ENCODE peak calls at places on chromosomes 6 and 20, in five cellular contexts. G is IMR-90, V is PC-3, Y is pancreas, O is astrocyte. N is an unnamed sample.

GRCh38 chr6:99813565-99813964 is 180.5 kb downstream of the MCHR2 start:
- DNase-seq in G (no peak), V (no peak), Y (no peak), O (no peak), N (no peak)

GRCh38 chr6:143843689-143844405 is 709 bp downstream of the LTV1 start:
- DNase-seq in G (peak; percentile 11), V (no peak), Y (no peak), O (no peak), N (peak; percentile 36)

GRCh38 chr6:3190056-3190455 is 32.7 kb upstream of the TUBB2A start:
- DNase-seq in G (no peak), V (no peak), Y (no peak), O (no peak), N (no peak)

GRCh38 chr20:54345301-54345724 is 130.1 kb upstream of the DOK5 start:
- DNase-seq in G (peak; percentile 87), V (peak; percentile 84), Y (no peak), O (peak; percentile 88), N (no peak)

GRCh38 chr20:56244259-56244658 is 4.3 kb upstream of the MC3R start:
- DNase-seq in G (no peak), V (no peak), Y (no peak), O (no peak), N (no peak)

GRCh38 chr6:157893238-157893637 is 70.2 kb downstream of the SNX9 start:
- DNase-seq in G (no peak), V (no peak), Y (no peak), O (no peak), N (no peak)

GRCh38 chr6:25415701-25416100 is 136.5 kb downstream of the CARMIL1 start:
- DNase-seq in G (no peak), V (no peak), Y (no peak), O (no peak), N (no peak)

GRCh38 chr6:81003894-81004293 is 748.6 kb downstream of the TENT5A start:
- DNase-seq in G (no peak), V (no peak), Y (no peak), O (no peak), N (no peak)

GRCh38 chr20:15446373-15446772 is 1109.0 kb upstream of the FLRT3 start:
- DNase-seq in G (no peak), V (peak; percentile 22), Y (peak; percentile 67), O (no peak), N (no peak)

GRCh38 chr20:38831995-38832620 is 26.6 kb downstream of the PPP1R16B start:
- DNase-seq in G (no peak), V (no peak), Y (no peak), O (no peak), N (no peak)

GRCh38 chr20:63625771-63626423 is 1.0 kb downstream of the GMEB2 start:
- DNase-seq in G (peak; percentile 17), V (peak; percentile 12), Y (peak; percentile 63), O (peak; percentile 36), N (peak; percentile 58)

GRCh38 chr6:2388554-2389324 is 143.3 kb upstream of the GMDS start:
- DNase-seq in G (no peak), V (no peak), Y (no peak), O (no peak), N (no peak)

GRCh38 chr20:32152421-32153155 is 43.1 kb downstream of the TM9SF4 start:
- DNase-seq in G (no peak), V (no peak), Y (no peak), O (no peak), N (no peak)

GRCh38 chr6:56891754-56892153 is 63.2 kb upstream of the BEND6 start:
- DNase-seq in G (peak; percentile 52), V (peak; percentile 30), Y (no peak), O (no peak), N (no peak)

GRCh38 chr6:42423244-42423643 is 28.5 kb downstream of the TRERF1 start:
- DNase-seq in G (no peak), V (no peak), Y (no peak), O (no peak), N (no peak)

GRCh38 chr6:170132561-170132991 is 158.3 kb downstream of the DLL1 start:
- DNase-seq in G (no peak), V (no peak), Y (no peak), O (no peak), N (no peak)
- H3K4me1 ChIP-seq in G (no peaks in the 10 kb centered on the region), V (no peaks in the 10 kb centered on the region), Y (no peaks in the 10 kb centered on the region), O (peaks cover 4% of the 10 kb centered on the region), N (peaks cover 7% of the 10 kb centered on the region)

GRCh38 chr6:27812078-27812804 is 100.0 kb downstream of the OR2B2 start:
- DNase-seq in G (no peak), V (peak; percentile 38), Y (no peak), O (no peak), N (no peak)
- H3K4me1 ChIP-seq in G (peaks cover 2% of the 10 kb centered on the region), V (peaks cover 34% of the 10 kb centered on the region), Y (no peaks in the 10 kb centered on the region), O (peaks cover 17% of the 10 kb centered on the region), N (peaks cover 26% of the 10 kb centered on the region)

DNA sequence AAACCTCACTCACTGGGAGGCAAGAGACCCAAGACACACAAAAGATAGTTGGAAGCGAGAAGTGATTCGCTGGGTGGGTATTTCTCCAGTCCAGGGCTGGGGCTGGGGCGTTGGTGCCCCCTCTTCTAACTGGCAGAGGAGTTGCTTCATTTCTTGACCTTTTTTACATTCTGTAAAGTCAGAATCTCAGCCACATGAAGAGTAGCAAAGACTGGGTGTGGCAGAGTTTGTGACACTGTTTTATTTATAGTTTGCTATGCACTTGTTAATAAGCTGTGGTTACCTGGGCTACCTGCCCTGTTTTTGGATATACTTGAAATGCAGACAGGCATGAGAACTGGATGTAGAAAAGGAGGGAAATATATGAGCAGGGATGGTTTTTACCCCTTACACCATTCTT is 42.3 kb downstream of the IL20RA start:
- DNase-seq in G (no peak), V (peak; percentile 65), Y (no peak), O (no peak), N (no peak)
- H3K4me1 ChIP-seq in G (no peaks in the 10 kb centered on the region), V (peaks cover 33% of the 10 kb centered on the region), Y (no peaks in the 10 kb centered on the region), O (peaks cover 8% of the 10 kb centered on the region), N (peaks cover 20% of the 10 kb centered on the region)

GRCh38 chr20:50568549-50568942 is 58.4 kb downstream of the PTPN1 start:
- DNase-seq in G (no peak), V (no peak), Y (no peak), O (no peak), N (no peak)
- H3K4me1 ChIP-seq in G (peaks cover 19% of the 10 kb centered on the region), V (no peaks in the 10 kb centered on the region), Y (no peaks in the 10 kb centered on the region), O (peaks cover 34% of the 10 kb centered on the region), N (peaks cover 13% of the 10 kb centered on the region)

DNA sequence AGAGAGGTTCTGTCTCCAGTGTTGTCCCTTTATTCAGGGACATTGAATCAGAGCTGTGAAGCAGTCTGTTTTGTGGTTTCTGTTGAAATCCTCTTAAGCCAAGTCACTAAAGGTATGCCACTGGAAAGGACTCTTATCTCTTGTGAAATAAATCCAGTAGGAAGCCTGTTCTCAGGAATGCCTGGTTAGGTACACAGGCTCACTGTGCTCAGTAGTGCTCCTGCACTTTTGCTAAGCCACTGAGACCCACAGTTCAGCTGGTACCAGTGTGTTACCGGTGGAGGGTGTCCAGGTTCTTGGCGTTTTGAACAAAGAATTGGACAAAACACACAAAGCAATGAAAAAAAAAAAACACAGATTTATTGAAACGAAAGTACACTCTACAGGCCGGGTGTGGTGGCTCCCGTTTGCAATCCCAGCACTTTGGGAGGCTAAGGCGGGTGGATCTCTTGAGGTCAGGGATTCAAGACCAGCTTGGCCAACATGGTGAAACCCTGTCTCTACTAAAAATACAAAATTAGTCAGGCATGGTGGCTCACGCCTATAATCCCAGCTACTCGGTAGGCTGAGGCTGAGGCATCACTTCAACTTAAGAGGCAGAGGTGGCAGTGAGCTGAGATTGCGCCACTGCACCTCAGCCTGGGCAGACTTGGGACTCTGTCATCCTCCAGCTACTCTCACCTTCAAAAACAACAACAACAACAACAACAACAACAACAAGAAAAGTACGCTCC is 186.1 kb downstream of the JARID2 start:
- DNase-seq in G (peak; percentile 59), V (peak; percentile 61), Y (no peak), O (peak; percentile 74), N (peak; percentile 62)
- H3K4me1 ChIP-seq in G (peaks cover 28% of the 10 kb centered on the region), V (peaks cover 34% of the 10 kb centered on the region), Y (no peaks in the 10 kb centered on the region), O (peaks cover 42% of the 10 kb centered on the region), N (peaks cover 43% of the 10 kb centered on the region)

GRCh38 chr6:35487653-35488516 is 9.0 kb downstream of the TEAD3 start:
- DNase-seq in G (peak; percentile 54), V (peak; percentile 48), Y (no peak), O (peak; percentile 60), N (no peak)
- H3K4me1 ChIP-seq in G (peaks cover 62% of the 10 kb centered on the region), V (peaks cover 48% of the 10 kb centered on the region), Y (no peaks in the 10 kb centered on the region), O (peaks cover 77% of the 10 kb centered on the region), N (peaks cover 77% of the 10 kb centered on the region)